ENCODE peak calls at places on chromosomes 1 and 21, in four cellular contexts. B, D, S and V are unnamed samples.

GRCh38 chr1:207076181-207076949 is 12.3 kb upstream of the C4BPB start:
- DNase-seq in B (no peak), D (no peak), S (no peak), V (no peak)

GRCh38 chr1:19695772-19696171 is 31.1 kb downstream of the HTR6 start:
- DNase-seq in B (no peak), D (no peak), S (no peak), V (no peak)

GRCh38 chr1:208791458-208791857 is 547.3 kb upstream of the PLXNA2 start:
- DNase-seq in B (no peak), D (no peak), S (no peak), V (no peak)

GRCh38 chr1:109963864-109964263 is 20.7 kb upstream of the AHCYL1 start:
- DNase-seq in B (no peak), D (no peak), S (no peak), V (no peak)

GRCh38 chr1:11940260-11940921 is 5.9 kb downstream of the PLOD1 start:
- DNase-seq in B (peak; percentile 13), D (no peak), S (no peak), V (no peak)

GRCh38 chr1:231162300-231162969 is 577 bp downstream of the TRIM67 start:
- DNase-seq in B (peak; percentile 26), D (no peak), S (peak; percentile 66), V (no peak)

GRCh38 chr1:221439734-221440436 is 302.0 kb downstream of the DUSP10 start:
- DNase-seq in B (peak; percentile 98), D (no peak), S (no peak), V (peak; percentile 58)

GRCh38 chr1:97545446-97545845 is 375.4 kb downstream of the DPYD start:
- DNase-seq in B (no peak), D (no peak), S (no peak), V (no peak)

GRCh38 chr1:32773018-32773763 is 44.0 kb downstream of the YARS1 start:
- DNase-seq in B (peak; percentile 74), D (peak; percentile 80), S (peak; percentile 80), V (no peak)

GRCh38 chr21:33899199-33899598 is 16.4 kb downstream of the ATP5PO start:
- DNase-seq in B (peak; percentile 48), D (no peak), S (no peak), V (no peak)

GRCh38 chr1:20702416-20702815 is 15.4 kb downstream of the KIF17 start:
- DNase-seq in B (peak; percentile 39), D (no peak), S (no peak), V (no peak)
- TF ChIP-seq CTCF in B (peak; percentile 48), D (no peak), S (no peak), V (peak; percentile 29)

DNA sequence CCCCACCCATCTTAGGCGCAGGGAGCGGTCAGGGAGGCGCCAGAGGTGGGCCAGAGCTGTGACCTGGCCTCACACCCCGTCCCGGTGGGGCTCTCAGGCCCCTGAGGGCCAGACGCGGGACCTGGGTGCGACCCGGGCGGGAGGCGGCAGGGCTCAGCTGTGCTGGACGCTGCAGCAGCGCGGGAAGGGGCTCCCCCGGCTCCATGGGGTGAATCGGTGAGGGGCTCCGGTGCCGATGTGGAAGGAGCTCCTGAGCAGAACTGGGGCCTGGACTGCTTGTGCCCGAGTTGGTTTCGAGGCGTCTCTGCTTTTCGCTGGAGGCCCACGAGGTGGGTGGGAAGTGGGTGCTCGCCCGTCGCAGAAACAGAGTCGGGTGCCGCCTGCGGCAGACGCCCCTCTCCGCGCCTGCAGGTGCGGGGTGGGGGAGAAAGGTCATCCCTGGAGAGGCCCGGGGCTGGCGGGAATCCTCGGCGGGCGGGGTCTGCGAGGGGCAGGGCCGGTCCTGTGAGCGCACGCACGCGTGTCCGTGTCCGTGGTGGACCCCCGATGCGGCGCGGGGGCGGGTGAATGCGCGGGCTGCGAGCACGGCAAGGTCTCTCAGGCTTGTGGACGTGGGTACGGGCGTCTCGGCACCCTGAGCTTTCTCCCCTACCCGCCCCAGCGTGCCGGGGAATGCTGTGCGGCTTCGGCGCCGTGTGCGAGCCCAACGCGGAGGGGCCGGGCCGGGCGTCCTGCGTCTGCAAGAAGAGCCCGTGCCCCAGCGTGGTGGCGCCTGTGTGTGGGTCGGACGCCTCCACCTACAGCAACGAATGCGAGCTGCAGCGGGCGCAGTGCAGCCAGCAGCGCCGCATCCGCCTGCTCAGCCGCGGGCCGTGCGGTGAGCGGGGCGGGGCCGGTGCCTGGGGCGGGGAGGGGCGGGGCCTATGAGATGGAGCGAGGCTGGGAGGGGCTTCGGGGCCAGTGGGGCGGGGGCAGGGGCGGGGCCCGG is 20.4 kb downstream of the AGRN start:
- DNase-seq in B (peak; percentile 85), D (peak; percentile 59), S (peak; percentile 84), V (no peak)
- TF ChIP-seq CTCF in B (peak; percentile 40), D (no peak), S (no peak), V (no peak)

GRCh38 chr1:219304227-219305226 is 130.8 kb downstream of the LYPLAL1 start:
- DNase-seq in B (peak; percentile 67), D (no peak), S (no peak), V (no peak)
- TF ChIP-seq CTCF in B (peak; percentile 18), D (no peak), S (no peak), V (no peak)

DNA sequence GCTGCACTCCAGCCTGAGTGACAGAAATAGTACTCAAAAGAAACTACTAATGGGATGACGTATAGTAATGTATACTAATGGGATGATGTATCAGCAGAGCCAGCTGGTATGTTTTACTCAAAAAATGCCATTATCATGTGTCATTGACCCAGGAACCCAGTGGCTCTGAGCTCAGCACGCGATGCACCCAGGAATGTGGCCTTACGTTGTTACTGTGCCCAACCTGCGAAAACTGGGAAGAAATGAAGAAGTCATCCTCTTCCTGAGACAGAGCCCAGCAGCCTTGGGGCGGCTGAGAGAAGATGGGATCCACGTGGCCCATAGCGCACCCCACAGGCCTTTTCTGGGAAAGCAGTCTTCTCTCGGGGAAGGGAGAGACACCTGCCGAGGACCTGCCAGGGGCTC is 8.8 kb downstream of the UBE2J2 start:
- DNase-seq in B (peak; percentile 100), D (no peak), S (no peak), V (no peak)
- TF ChIP-seq CTCF in B (peak; percentile 72), D (no peak), S (no peak), V (no peak)

DNA sequence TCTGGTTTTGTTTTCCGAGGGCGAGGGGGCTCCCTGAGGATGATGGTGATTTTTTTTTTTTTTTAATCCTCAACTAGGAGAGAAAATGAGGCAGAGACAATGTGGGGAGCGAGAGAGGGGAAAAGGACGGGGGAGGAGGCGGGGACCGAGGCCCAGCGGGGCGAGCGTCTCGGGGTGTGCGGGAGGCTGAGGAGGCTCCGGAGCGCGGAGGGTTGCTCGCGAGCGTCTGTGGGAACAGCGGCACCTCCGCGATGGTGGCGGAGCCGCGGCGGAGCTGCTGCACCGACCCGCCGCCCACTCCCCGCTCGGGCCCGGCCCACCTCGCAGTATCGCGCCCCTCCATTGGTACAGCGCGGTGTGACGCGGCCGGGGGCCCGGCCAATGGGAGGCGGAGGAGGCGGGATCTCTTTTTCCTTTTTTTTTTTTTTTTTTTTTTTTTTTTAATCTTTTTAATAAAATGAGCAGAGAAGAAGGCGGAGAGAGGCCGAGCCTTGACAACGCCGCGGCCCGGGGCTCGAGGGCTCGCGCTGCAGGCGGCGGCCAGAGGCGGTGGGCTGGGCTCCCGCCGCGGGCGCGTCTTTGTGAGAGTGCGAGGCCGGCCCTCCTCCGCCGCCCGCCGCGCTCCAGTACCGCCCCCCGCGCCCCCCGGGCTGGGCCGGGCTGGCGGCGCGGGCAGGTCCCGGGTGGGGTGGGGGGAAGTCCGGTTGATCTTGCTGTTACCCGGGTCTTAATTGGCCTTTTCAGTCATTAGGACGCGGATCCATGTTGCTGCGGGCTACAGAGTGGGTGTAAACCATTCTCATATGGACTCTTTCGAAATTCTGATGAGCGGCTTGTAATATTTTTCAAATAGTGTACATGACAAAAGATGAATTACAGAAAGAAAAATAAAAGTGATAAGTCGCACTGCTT is at the start of gene RERE:
- DNase-seq in B (peak; percentile 91), D (peak; percentile 92), S (peak; percentile 99), V (peak; percentile 91)
- TF ChIP-seq CTCF in B (peak; percentile 15), D (peak; percentile 16), S (no peak), V (no peak)

GRCh38 chr1:229710746-229711145 is 84.7 kb downstream of the URB2 start:
- DNase-seq in B (no peak), D (no peak), S (no peak), V (no peak)
- TF ChIP-seq CTCF in B (no peak), D (no peak), S (no peak), V (no peak)

GRCh38 chr1:196723325-196724185 is 51.1 kb upstream of the CFHR3 start:
- DNase-seq in B (peak; percentile 23), D (no peak), S (peak; percentile 59), V (no peak)
- TF ChIP-seq CTCF in B (peak; percentile 34), D (no peak), S (peak; percentile 78), V (no peak)

GRCh38 chr1:111197598-111198289 is 2.7 kb downstream of the DENND2D start:
- DNase-seq in B (peak; percentile 4), D (no peak), S (peak; percentile 60), V (no peak)
- TF ChIP-seq CTCF in B (peak; percentile 30), D (no peak), S (peak; percentile 25), V (peak; percentile 57)

DNA sequence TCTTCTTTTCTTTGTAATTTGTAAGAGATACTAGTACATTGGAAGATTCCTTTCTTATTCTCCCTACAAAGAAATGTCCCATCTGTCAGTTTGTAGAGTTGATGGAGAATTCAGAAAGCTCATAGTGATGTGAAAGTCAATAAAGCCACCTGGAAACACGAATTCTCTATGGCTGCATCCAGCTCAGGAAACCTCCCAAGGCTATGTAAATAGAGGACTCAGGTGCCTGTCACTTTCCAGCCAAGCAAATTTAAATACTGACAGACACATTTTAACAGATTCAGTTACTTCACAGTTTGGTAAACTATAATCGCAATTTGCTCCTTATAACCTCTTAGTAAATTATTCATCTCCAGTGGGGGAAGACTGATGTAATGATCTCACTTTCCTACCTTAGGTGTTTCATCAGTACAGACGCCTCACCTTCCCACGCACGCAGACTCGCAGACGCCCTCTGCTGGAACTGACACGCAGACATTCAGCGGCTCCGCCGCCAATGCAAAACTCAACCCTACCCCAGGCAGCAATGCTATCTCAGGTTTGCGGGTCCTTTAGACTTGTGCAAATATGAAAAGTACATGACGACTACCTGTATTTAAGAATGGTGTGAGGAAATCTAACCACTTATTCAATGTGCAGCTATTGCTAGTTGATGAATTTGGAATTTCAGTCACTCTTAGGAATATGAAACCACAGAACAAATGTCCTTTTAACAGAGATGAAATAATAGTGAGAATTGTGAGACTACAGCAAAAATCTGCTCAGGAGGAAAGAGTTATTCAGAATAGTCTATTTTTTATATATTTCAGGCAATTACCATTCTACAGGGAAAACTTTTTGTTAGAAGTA is 60.6 kb downstream of the PTPRC start:
- DNase-seq in B (peak; percentile 28), D (no peak), S (peak; percentile 72), V (no peak)
- TF ChIP-seq CTCF in B (peak; percentile 60), D (no peak), S (peak; percentile 79), V (peak; percentile 36)

DNA sequence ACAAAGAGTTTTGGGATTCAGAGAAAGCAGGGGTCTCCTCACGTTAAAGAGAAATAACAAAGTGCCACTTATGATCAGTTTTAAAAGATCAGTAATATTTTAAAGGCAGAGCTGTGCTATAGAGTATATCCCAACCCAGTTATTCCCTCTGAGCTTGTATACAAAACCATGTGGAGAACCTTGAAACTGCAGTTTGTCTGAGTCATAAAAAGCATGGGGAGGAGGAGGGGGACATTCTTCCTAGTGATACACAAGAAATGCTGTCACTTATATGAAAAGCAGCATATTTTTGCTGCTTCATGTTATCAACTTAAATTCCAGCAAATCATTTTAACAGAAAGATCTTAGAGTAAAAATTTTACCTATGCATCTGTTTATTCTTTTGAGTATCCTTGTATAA is 244.5 kb downstream of the GPR52 start:
- DNase-seq in B (peak; percentile 68), D (no peak), S (no peak), V (no peak)
- TF ChIP-seq CTCF in B (peak; percentile 27), D (no peak), S (peak; percentile 13), V (no peak)